ENCODE peak calls at places on chromosomes 11 and 22, in seven cellular contexts. E is AG09309, I is epithelial cell of esophagus, O is dorsolateral prefrontal cortex, M is K562, N is lower leg skin, Y is MM.1S. P is an unnamed sample.
A peak's percentile ranks its signal among the peaks of the same experiment; 100 is the strongest.

GRCh38 chr11:120858740-120859139 is 165.2 kb upstream of the TBCEL start:
- DNase-seq in E (no peak), I (no peak), O (no peak), M (no peak), N (no peak), Y (no peak), P (no peak)

GRCh38 chr11:281486-282161 is 3.4 kb downstream of the NLRP6 start:
- DNase-seq in E (no peak), I (no peak), O (no peak), M (no peak), N (peak; percentile 82), Y (no peak), P (no peak)

GRCh38 chr22:28310299-28310698 is 369.3 kb downstream of the TTC28 start:
- DNase-seq in E (no peak), I (no peak), O (no peak), M (no peak), N (no peak), Y (no peak), P (no peak)

GRCh38 chr11:20056109-20057054 is 103.9 kb downstream of the DBX1 start:
- DNase-seq in E (no peak), I (peak; percentile 90), O (no peak), M (no peak), N (no peak), Y (no peak), P (no peak)

GRCh38 chr11:46710821-46711269 is 8.2 kb upstream of the F2 start:
- DNase-seq in E (peak; percentile 85), I (peak; percentile 36), O (no peak), M (no peak), N (no peak), Y (no peak), P (no peak)

GRCh38 chr11:99865951-99866350 is 821.1 kb upstream of the ARHGAP42 start:
- DNase-seq in E (no peak), I (peak; percentile 0), O (no peak), M (no peak), N (no peak), Y (no peak), P (no peak)

GRCh38 chr22:45082795-45083194 is 73.0 kb upstream of the PHF21B start:
- DNase-seq in E (no peak), I (no peak), O (no peak), M (peak; percentile 16), N (no peak), Y (no peak), P (no peak)

GRCh38 chr11:72274435-72274834 is 30.5 kb upstream of the PHOX2A start:
- DNase-seq in E (peak; percentile 21), I (no peak), O (no peak), M (no peak), N (no peak), Y (no peak), P (no peak)

GRCh38 chr22:27686534-27686933 is 115.0 kb downstream of the MN1 start:
- DNase-seq in E (no peak), I (peak; percentile 30), O (peak; percentile 74), M (peak; percentile 37), N (no peak), Y (no peak), P (no peak)

GRCh38 chr11:97092823-97093222 is 703.0 kb downstream of the JRKL start:
- DNase-seq in E (no peak), I (no peak), O (no peak), M (no peak), N (no peak), Y (no peak), P (no peak)

GRCh38 chr11:68325183-68325893 is 12.9 kb downstream of the LRP5 start:
- DNase-seq in E (no peak), I (no peak), O (no peak), M (no peak), N (no peak), Y (no peak), P (no peak)

GRCh38 chr11:2563216-2564007 is 118.6 kb downstream of the KCNQ1 start:
- DNase-seq in E (no peak), I (no peak), O (no peak), M (no peak), N (no peak), Y (no peak), P (no peak)

GRCh38 chr11:2328040-2328439 is 26.2 kb downstream of the TSPAN32 start:
- DNase-seq in E (no peak), I (no peak), O (no peak), M (no peak), N (peak; percentile 23), Y (no peak), P (no peak)

GRCh38 chr22:43002198-43002577 is 12.8 kb downstream of the PACSIN2 start:
- DNase-seq in E (no peak), I (peak; percentile 85), O (no peak), M (no peak), N (no peak), Y (no peak), P (no peak)

GRCh38 chr11:56876621-56877312 is 111.9 kb upstream of the OR5AK2 start:
- DNase-seq in E (no peak), I (peak; percentile 82), O (no peak), M (no peak), N (no peak), Y (no peak), P (no peak)

GRCh38 chr11:128889657-128890213 is 1.4 kb upstream of the KCNJ5 start:
- DNase-seq in E (no peak), I (no peak), O (no peak), M (no peak), N (no peak), Y (no peak), P (no peak)

GRCh38 chr11:75946531-75947530 is 131.8 kb downstream of the UVRAG start:
- DNase-seq in E (no peak), I (peak; percentile 52), O (no peak), M (peak; percentile 51), N (no peak), Y (peak; percentile 18), P (no peak)

GRCh38 chr22:47593291-47593690 is 830.8 kb downstream of the TBC1D22A start:
- DNase-seq in E (no peak), I (no peak), O (no peak), M (no peak), N (peak; percentile 78), Y (no peak), P (no peak)

GRCh38 chr11:46718155-46719019 is 626 bp upstream of the F2 start:
- DNase-seq in E (no peak), I (peak; percentile 24), O (no peak), M (no peak), N (no peak), Y (no peak), P (no peak)

GRCh38 chr11:128884703-128885338 is 6.3 kb upstream of the KCNJ5 start:
- DNase-seq in E (peak; percentile 31), I (peak; percentile 81), O (no peak), M (peak; percentile 70), N (no peak), Y (peak; percentile 83), P (peak; percentile 78)

GRCh38 chr11:111836766-111837165 is 34.6 kb downstream of the ALG9 start:
- DNase-seq in E (no peak), I (no peak), O (no peak), M (no peak), N (no peak), Y (peak; percentile 61), P (peak; percentile 71)

GRCh38 chr22:30210235-30210831 is 36.2 kb downstream of the LIF start:
- DNase-seq in E (no peak), I (peak; percentile 88), O (no peak), M (no peak), N (no peak), Y (no peak), P (no peak)

GRCh38 chr22:48538291-48538820 is 1289.3 kb downstream of the BRD1 start:
- DNase-seq in E (no peak), I (no peak), O (no peak), M (no peak), N (no peak), Y (no peak), P (no peak)

GRCh38 chr11:120057028-120057330 is 80.9 kb downstream of the TRIM29 start:
- DNase-seq in E (no peak), I (no peak), O (no peak), M (no peak), N (peak; percentile 58), Y (no peak), P (no peak)

GRCh38 chr11:133065847-133066485 is 466.3 kb downstream of the OPCML start:
- DNase-seq in E (no peak), I (no peak), O (no peak), M (no peak), N (peak; percentile 76), Y (no peak), P (no peak)

GRCh38 chr11:60098508-60098907 is 10.0 kb downstream of the MS4A2 start:
- DNase-seq in E (no peak), I (no peak), O (no peak), M (no peak), N (no peak), Y (no peak), P (no peak)
- TF ChIP-seq CTCF in E (no peak), I (no peak), O (no peak), M (no peak), N (no peak), Y (no peak), P (no peak)

DNA sequence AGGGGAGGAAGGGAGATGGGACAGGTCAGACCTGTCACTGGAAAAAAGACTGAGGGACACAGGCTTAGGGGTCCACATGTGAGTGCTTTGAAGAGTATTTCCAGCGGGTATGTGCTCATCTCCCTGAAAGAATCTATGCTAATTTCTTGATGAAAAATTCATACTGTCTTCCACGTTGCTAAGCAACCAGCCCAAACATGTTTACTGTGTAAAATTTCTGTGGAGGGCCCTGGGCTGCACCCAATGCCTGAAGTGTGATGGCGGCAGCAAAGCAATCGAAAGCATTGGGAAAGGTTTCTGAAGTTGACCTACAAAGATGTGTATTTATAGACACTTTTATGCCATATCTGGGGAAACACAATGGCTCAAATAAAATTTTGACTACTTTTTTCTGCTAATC is 7.4 kb downstream of the SYT13 start:
- DNase-seq in E (no peak), I (no peak), O (no peak), M (no peak), N (no peak), Y (no peak), P (no peak)
- H3K4me3 ChIP-seq in E (no peak overlapping the region), I (no peak overlapping the region), O (no peak overlapping the region), M (no peak overlapping the region), N (no peak overlapping the region), Y (no peak overlapping the region), P (no peak overlapping the region)

GRCh38 chr11:94602430-94603372 is 35.5 kb downstream of the PIWIL4 start:
- DNase-seq in E (no peak), I (peak; percentile 94), O (peak; percentile 51), M (peak; percentile 51), N (no peak), Y (peak; percentile 77), P (peak; percentile 70)
- TF ChIP-seq CTCF in E (no peak), I (peak; percentile 72), O (peak; percentile 67), M (peak; percentile 23), N (no peak), Y (peak; percentile 76), P (peak; percentile 34)

GRCh38 chr22:23831261-23831660 is 7.5 kb downstream of the DERL3 start:
- DNase-seq in E (no peak), I (no peak), O (no peak), M (no peak), N (no peak), Y (no peak), P (no peak)

GRCh38 chr22:23831781-23832180 is 7.0 kb downstream of the DERL3 start:
- DNase-seq in E (no peak), I (no peak), O (no peak), M (no peak), N (no peak), Y (no peak), P (no peak)

GRCh38 chr22:23828800-23829680 is 9.8 kb downstream of the DERL3 start:
- DNase-seq in E (no peak), I (no peak), O (no peak), M (no peak), N (no peak), Y (no peak), P (no peak)

GRCh38 chr22:23827351-23827995 is 11.3 kb downstream of the DERL3 start:
- DNase-seq in E (no peak), I (no peak), O (no peak), M (no peak), N (no peak), Y (no peak), P (no peak)

GRCh38 chr22:23829845-23830372 is 8.9 kb downstream of the DERL3 start:
- DNase-seq in E (peak; percentile 85), I (no peak), O (no peak), M (no peak), N (no peak), Y (no peak), P (no peak)
- H3K4me3 ChIP-seq in E (no peak overlapping the region), I (no peak overlapping the region), O (no peak overlapping the region), M (no peak overlapping the region), N (no peak overlapping the region), Y (no peak overlapping the region), P (no peak overlapping the region)